ENCODE peak calls at places on chromosomes 3 and 15, in seven cellular contexts. Q is HL-60, L is cardiac muscle cell, R is fibroblast of lung, F is HFF-Myc, J is breast epithelium, M is NB4. W is an unnamed sample.

GRCh38 chr15:60853077-60853476 is 374.1 kb upstream of the ICE2 start:
- DNase-seq in J (no peak), Q (no peak), F (no peak), L (no peak), R (no peak), M (no peak), W (no peak)

GRCh38 chr3:78634316-78634715 is 1133.5 kb downstream of the ROBO1 start:
- DNase-seq in R (no peak), L (no peak), J (no peak), F (no peak), M (no peak), Q (no peak), W (no peak)

GRCh38 chr3:31404871-31405270 is 127.9 kb upstream of the STT3B start:
- DNase-seq in L (no peak), Q (no peak), J (no peak), F (no peak), M (no peak), R (no peak), W (no peak)

GRCh38 chr3:115858995-115859807 is 235.9 kb downstream of the GAP43 start:
- DNase-seq in M (no peak), L (no peak), Q (no peak), R (no peak), F (no peak), J (no peak), W (no peak)

GRCh38 chr3:12560505-12561188 is 3.8 kb downstream of the MKRN2 start:
- DNase-seq in L (no peak), F (no peak), M (peak), Q (no peak), R (no peak), J (no peak), W (no peak)

GRCh38 chr3:54358327-54358726 is 236.0 kb downstream of the CACNA2D3 start:
- DNase-seq in F (no peak), Q (no peak), R (no peak), J (no peak), M (no peak), L (peak), W (no peak)

GRCh38 chr3:65995030-65995429 is 43.7 kb downstream of the MAGI1 start:
- DNase-seq in R (peak), F (peak), L (peak), Q (no peak), J (no peak), M (no peak), W (no peak)

GRCh38 chr3:74520895-74521294 is 93.6 kb downstream of the CNTN3 start:
- DNase-seq in M (no peak), F (no peak), J (no peak), L (no peak), R (peak), Q (no peak), W (no peak)

GRCh38 chr3:66406186-66406585 is 94.6 kb downstream of the LRIG1 start:
- DNase-seq in Q (no peak), M (no peak), J (no peak), R (no peak), L (no peak), F (no peak), W (no peak)

GRCh38 chr15:41603941-41604660 is 45.1 kb downstream of the TYRO3 start:
- DNase-seq in J (peak), F (no peak), Q (peak), M (peak), R (peak), L (peak), W (peak)

GRCh38 chr15:92910451-92910850 is 10.3 kb downstream of the CHD2 start:
- DNase-seq in R (no peak), L (no peak), M (no peak), F (no peak), J (no peak), Q (no peak), W (no peak)

GRCh38 chr3:173399001-173399400 is 1.5 kb downstream of the NLGN1 start:
- DNase-seq in J (no peak), Q (no peak), F (no peak), R (no peak), M (no peak), L (no peak), W (no peak)

GRCh38 chr3:173395412-173396181 is 1.9 kb upstream of the NLGN1 start:
- DNase-seq in J (peak), F (peak), Q (peak), L (peak), M (peak), R (peak), W (peak)

GRCh38 chr3:173396191-173397041 is 1.1 kb upstream of the NLGN1 start:
- DNase-seq in F (no peak), Q (no peak), J (no peak), M (no peak), R (peak), L (no peak), W (no peak)

GRCh38 chr3:173398111-173398479 is 551 bp downstream of the NLGN1 start:
- DNase-seq in J (no peak), F (no peak), R (no peak), M (no peak), L (peak), Q (no peak), W (no peak)

DNA sequence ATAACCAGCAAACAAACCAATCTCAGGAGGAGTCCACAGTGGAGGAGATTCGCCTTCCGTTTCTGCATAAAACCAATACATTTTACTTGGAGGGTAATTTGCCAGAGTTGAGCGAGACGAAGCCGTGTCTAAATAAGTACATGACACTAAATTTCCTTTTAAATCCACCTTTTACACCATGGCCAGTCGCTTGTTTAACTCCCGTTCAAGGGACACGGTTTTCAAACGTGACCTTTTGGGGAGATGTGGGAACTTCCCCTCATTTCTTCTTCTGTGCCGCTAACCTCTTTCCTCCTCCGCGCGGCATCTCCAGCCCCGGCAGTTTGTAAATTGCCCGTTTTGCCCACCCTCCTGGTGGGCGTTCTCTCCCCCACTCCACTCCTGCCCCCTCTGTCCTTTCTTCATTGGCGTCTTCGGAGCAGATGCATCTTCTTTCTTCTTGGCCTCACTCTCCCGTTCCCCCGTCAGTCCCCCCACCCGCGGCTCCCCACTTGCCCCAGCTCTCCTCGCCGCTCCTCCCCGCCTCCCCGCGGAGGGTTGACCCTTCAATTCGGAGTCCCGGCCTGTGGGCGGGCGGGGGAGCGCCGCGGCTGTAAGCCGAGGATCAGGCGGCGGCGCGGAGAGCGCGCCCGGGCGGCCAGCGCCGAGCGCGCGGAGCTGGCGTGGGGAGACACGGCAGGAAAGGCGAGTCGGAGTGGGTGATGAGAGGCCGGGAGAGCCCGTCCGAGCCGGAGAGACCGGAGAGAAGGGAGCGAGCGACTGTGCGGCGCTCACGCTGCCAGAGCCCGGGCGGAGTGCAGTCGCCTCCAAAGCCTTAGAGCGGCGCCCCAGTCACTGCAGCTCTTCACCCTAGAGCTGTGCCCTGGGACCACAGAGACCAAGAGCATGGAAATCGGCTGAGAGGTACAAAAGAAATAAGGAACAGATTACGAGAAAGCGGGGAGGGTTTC is at the start of gene NLGN1:
- DNase-seq in Q (peak), F (no peak), R (peak), M (no peak), J (peak), L (peak), W (peak)
- TF ChIP-seq CTCF in Q (no peak), F (no peak), R (peak), M (no peak), J (no peak), L (peak), W (peak)

GRCh38 chr3:171614318-171614967 is 154.2 kb upstream of the TNIK start:
- DNase-seq in F (no peak), L (peak), Q (no peak), R (peak), M (peak), J (no peak), W (no peak)
- TF ChIP-seq CTCF in F (peak), L (peak), Q (no peak), R (peak), M (peak), J (peak), W (peak)

DNA sequence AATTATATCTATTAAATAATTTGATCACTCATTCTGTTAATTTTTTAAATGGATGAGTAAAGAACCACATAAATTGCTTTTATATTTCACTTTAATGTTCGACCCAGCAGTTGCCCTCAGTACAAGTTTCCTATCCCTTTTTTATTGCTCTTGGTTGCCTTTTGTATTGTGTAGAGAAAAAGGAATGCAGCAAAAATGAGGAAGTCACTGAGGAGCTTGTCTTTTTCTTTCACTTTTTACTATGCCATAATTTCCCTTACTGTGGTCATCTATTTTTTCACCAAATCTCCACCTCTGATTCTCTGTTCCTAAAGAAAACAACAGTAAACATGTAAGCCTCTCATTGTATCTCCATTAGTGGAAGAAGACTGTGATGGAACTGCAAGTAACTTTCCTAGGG is 122.7 kb downstream of the B3GALNT1 start:
- DNase-seq in F (no peak), L (no peak), R (no peak), M (peak), Q (no peak), J (no peak), W (no peak)
- TF ChIP-seq CTCF in F (no peak), L (no peak), R (no peak), M (no peak), Q (no peak), J (no peak), W (no peak)

GRCh38 chr3:24645047-24645446 is 150.4 kb upstream of the THRB start:
- DNase-seq in Q (no peak), F (no peak), L (no peak), M (no peak), R (no peak), J (no peak), W (no peak)

GRCh38 chr3:24641628-24642027 is 147.0 kb upstream of the THRB start:
- DNase-seq in M (no peak), Q (no peak), L (no peak), F (no peak), J (no peak), R (no peak), W (no peak)

GRCh38 chr3:24639640-24640329 is 145.1 kb upstream of the THRB start:
- DNase-seq in M (no peak), L (no peak), F (no peak), Q (no peak), R (no peak), J (no peak), W (no peak)

GRCh38 chr3:24639061-24639460 is 144.4 kb upstream of the THRB start:
- DNase-seq in M (no peak), F (no peak), L (no peak), R (no peak), Q (no peak), J (no peak), W (no peak)

DNA sequence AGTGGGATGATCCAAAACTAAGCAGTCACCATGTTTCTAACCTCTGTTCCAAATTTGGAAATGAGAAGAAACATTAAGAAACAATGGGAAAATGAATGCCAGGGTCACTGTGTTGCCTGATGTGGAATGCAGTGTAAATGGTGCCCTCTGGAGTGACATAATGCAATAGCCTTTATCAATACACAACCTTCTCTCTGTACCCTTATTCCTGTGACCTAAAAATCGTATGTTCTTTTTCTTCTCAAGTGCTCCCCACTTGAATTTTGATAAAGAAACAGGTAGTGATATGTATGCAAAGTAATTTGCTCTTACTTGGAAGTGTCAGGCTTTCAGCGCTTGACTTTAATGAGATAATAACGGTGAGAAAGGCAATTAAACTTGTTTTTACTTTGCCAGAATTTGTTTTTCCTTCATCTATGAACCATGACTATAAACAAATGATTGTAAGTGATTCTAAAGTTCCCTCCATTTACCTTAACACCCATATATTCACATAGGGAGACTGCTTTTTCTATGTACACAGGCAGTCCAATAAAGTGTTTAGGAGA is 145.8 kb upstream of the THRB start:
- DNase-seq in R (peak), L (peak), F (peak), Q (no peak), M (peak), J (no peak), W (no peak)
- TF ChIP-seq CTCF in R (peak), L (peak), F (peak), Q (peak), M (peak), J (peak), W (peak)

DNA sequence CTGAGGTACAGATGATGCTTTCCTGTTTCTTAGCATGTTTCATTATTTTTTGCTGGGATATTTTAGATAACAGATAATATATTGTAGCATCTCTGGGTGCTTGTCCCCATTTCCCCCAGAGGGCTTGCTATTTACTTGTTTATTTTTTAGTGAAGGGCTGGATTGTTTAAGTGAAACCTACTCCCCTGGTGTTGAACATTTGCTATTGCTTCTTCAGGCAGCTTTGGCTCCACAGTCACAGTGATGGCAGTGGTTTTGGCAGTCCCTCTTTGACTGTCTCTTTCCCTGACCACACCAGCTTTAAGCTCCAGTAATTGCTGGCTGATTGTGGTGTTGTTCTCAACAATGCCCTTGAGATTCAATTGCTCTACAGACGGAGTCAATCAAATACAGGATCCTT is 128.9 kb downstream of the KLF13 start:
- DNase-seq in J (no peak), F (no peak), L (no peak), M (no peak), R (no peak), Q (no peak), W (no peak)
- TF ChIP-seq CTCF in J (no peak), F (no peak), L (peak), M (peak), R (peak), Q (no peak), W (no peak)

DNA sequence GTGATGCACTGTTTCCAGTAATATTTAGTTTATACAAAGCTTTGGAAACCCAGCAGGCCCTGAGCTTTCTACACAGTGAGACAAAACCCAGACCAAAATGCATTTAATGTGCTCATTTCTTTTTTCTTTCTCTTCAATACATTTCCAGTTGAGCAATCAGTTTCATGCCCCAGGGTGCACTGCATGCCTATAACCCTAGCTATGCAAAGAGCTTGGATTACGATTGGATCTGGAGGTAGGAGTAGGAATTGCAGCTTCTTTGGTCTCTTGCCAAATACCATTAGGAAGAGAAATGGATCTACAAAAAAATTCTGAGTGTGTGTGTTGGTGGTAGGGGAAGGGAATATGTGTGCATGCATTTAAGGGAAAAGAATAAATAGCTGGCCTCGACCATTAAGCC is 1001.4 kb downstream of the SQOR start:
- DNase-seq in F (no peak), J (no peak), R (peak), M (no peak), Q (no peak), L (no peak), W (no peak)
- TF ChIP-seq CTCF in F (no peak), J (no peak), R (no peak), M (no peak), Q (no peak), L (no peak), W (no peak)